ENCODE peak calls at places on chromosomes 3 and 15, in ten cellular contexts. Z is mucosa of descending colon; W is midbrain; K is A549; T is GM12878; G is activated naive CD4-positive, alpha-beta T cell treated with Interleukin-2 at 50 U/mL for 16 hours; S is NCI-H1417; M is AG20443; B is Peyer's patch; O is neuronal stem cell. I is an unnamed sample.

GRCh38 chr3:175386630-175387029 is 527.5 kb downstream of the NAALADL2 start:
- DNase-seq in M (peak; percentile 64), W (no peak), S (no peak), G (no peak), K (peak; percentile 26), O (no peak), Z (no peak), B (no peak), T (no peak), I (no peak)

GRCh38 chr3:57130426-57131209 is 34.5 kb downstream of the IL17RD start:
- DNase-seq in O (peak; percentile 92), Z (no peak), G (no peak), T (no peak), M (no peak), W (no peak), B (no peak), S (peak; percentile 93), K (no peak), I (peak; percentile 21)

GRCh38 chr3:61602466-61602865 is 41.1 kb downstream of the PTPRG start:
- DNase-seq in G (no peak), B (no peak), S (no peak), K (no peak), Z (no peak), T (no peak), O (no peak), M (no peak), W (no peak), I (no peak)

GRCh38 chr15:41994772-41995475 is 22.6 kb upstream of the EHD4 start:
- DNase-seq in W (no peak), T (no peak), Z (no peak), O (no peak), M (no peak), G (no peak), B (no peak), S (no peak), K (no peak), I (no peak)

GRCh38 chr15:77589839-77590238 is 42.9 kb downstream of the LINGO1 start:
- DNase-seq in K (no peak), W (peak; percentile 93), Z (no peak), O (no peak), M (no peak), T (no peak), B (no peak), S (no peak), G (no peak), I (no peak)

GRCh38 chr3:8441969-8442559 is 59.6 kb upstream of the LMCD1 start:
- DNase-seq in G (no peak), T (no peak), O (peak; percentile 63), W (peak; percentile 72), B (no peak), S (peak; percentile 56), Z (no peak), K (peak; percentile 87), M (peak; percentile 77), I (peak; percentile 4)

GRCh38 chr3:16961621-16962205 is 77.0 kb downstream of the PLCL2 start:
- DNase-seq in M (no peak), Z (no peak), O (no peak), W (no peak), K (peak; percentile 6), T (no peak), B (no peak), G (no peak), S (no peak), I (no peak)

GRCh38 chr3:187750041-187750512 is 4.8 kb upstream of the BCL6 start:
- DNase-seq in O (peak; percentile 70), W (no peak), M (no peak), T (no peak), B (peak; percentile 68), G (no peak), S (peak; percentile 90), K (peak; percentile 66), Z (peak; percentile 73), I (peak; percentile 89)

GRCh38 chr3:135982922-135983581 is 17.5 kb downstream of the PPP2R3A start:
- DNase-seq in T (no peak), O (no peak), B (no peak), G (no peak), Z (no peak), S (no peak), K (no peak), M (peak; percentile 60), W (no peak), I (no peak)

GRCh38 chr3:24683511-24684384 is 189.1 kb upstream of the THRB start:
- DNase-seq in O (peak; percentile 15), B (no peak), W (peak; percentile 67), M (peak; percentile 60), K (peak; percentile 67), G (no peak), T (no peak), Z (no peak), S (peak; percentile 67), I (peak; percentile 47)

GRCh38 chr15:80203361-80203885 is 48.6 kb downstream of the CTXND1 start:
- DNase-seq in W (no peak), M (no peak), G (no peak), Z (no peak), T (no peak), B (no peak), S (no peak), O (no peak), K (no peak), I (no peak)

GRCh38 chr15:56207092-56207491 is 36.6 kb downstream of the RFX7 start:
- DNase-seq in Z (no peak), G (no peak), K (no peak), B (no peak), W (no peak), O (no peak), M (no peak), T (peak; percentile 38), S (no peak), I (no peak)

I was measured in NCI-H774.